ENCODE peak calls at places on chromosomes 7 and 10, in eight cellular contexts. G is stimulated activated CD4-positive, alpha-beta T cell treated with anti-CD3 and anti-CD28 coated beads, Interleukin-2, amount 100 ng/mL, for 48 hours; P is HEK293T; K is dermis blood vessel endothelial cell; W is AG04450; T is fibroblast of lung; X is Daoy; Y is CD8-positive, alpha-beta memory T cell. E is an unnamed sample.

GRCh38 chr7:158031820-158032424 is 555.7 kb downstream of the PTPRN2 start:
- DNase-seq in Y (no peak), K (no peak), T (no peak), X (no peak), G (no peak), W (no peak), P (no peak), E (no peak)

GRCh38 chr7:77439572-77439971 is 23.4 kb upstream of the GSAP start:
- DNase-seq in G (no peak), X (peak), P (no peak), W (no peak), Y (no peak), K (peak), T (peak), E (peak)

GRCh38 chr10:6203331-6204062 is 765 bp downstream of the PFKFB3 start:
- DNase-seq in G (peak), Y (peak), K (peak), W (no peak), X (peak), T (peak), P (peak), E (peak)

GRCh38 chr10:132540456-132540855 is 2.9 kb downstream of the INPP5A start:
- DNase-seq in G (no peak), K (no peak), X (no peak), W (no peak), Y (peak), T (peak), P (no peak), E (no peak)

GRCh38 chr10:92290076-92290836 is 622 bp downstream of the CPEB3 start:
- DNase-seq in Y (peak), G (peak), X (peak), W (no peak), K (peak), P (peak), T (peak), E (peak)

GRCh38 chr10:97792058-97792721 is 20.4 kb upstream of the SFRP5 start:
- DNase-seq in X (peak), T (peak), G (peak), Y (peak), W (peak), P (peak), K (peak), E (peak)

GRCh38 chr7:1713502-1714484 is 43.7 kb downstream of the ELFN1 start:
- DNase-seq in K (no peak), G (no peak), P (no peak), Y (no peak), W (no peak), T (no peak), X (no peak), E (peak)

GRCh38 chr10:87935290-87936141 is 72.1 kb downstream of the PTEN start:
- DNase-seq in K (no peak), T (peak), W (peak), X (no peak), P (no peak), Y (no peak), G (no peak), E (no peak)

GRCh38 chr10:73773152-73773879 is 8.5 kb upstream of the CHCHD1 start:
- DNase-seq in X (peak), T (no peak), K (peak), P (no peak), G (no peak), Y (no peak), W (no peak), E (no peak)

GRCh38 chr10:6558272-6558671 is 21.8 kb downstream of the PRKCQ start:
- DNase-seq in Y (no peak), X (no peak), K (no peak), P (no peak), W (no peak), T (no peak), G (no peak), E (no peak)

GRCh38 chr10:14382022-14382421 is 51.3 kb upstream of the FRMD4A start:
- DNase-seq in T (no peak), G (peak), P (no peak), W (peak), Y (no peak), K (peak), X (peak), E (no peak)

GRCh38 chr7:1672851-1673486 is 2.9 kb downstream of the ELFN1 start:
- DNase-seq in K (no peak), X (no peak), G (no peak), Y (peak), P (no peak), T (no peak), W (no peak), E (no peak)

GRCh38 chr10:102835007-102835482 is 2.2 kb downstream of the CYP17A1 start:
- DNase-seq in X (peak), P (peak), W (peak), K (peak), G (peak), T (peak), Y (peak), E (peak)

GRCh38 chr10:52621635-52622079 is 150.9 kb downstream of the MBL2 start:
- DNase-seq in W (no peak), G (no peak), P (no peak), K (peak), T (peak), X (no peak), Y (no peak), E (no peak)